ENCODE peak calls at places on chromosome 7, in ten cellular contexts. One of them, this sample, is unnamed.

GRCh38 chr7:106059556-106059955 is 52.6 kb downstream of the SYPL1 start:
- DNase-seq in putamen: no peak
- DNase-seq in fibroblast of the conjunctiva: no peak
- DNase-seq in endodermal cell: no peak
- DNase-seq in Caki2: no peak
- DNase-seq in aorta: no peak
- DNase-seq in heart left ventricle: no peak
- DNase-seq in iris pigment epithelial cell: peak; percentile 19
- DNase-seq in NCI-H146: no peak
- DNase-seq in left cardiac atrium: no peak
- DNase-seq in this sample: no peak

GRCh38 chr7:19377611-19378339 is 232.6 kb upstream of the FERD3L start:
- DNase-seq in aorta: no peak
- DNase-seq in left cardiac atrium: no peak
- DNase-seq in putamen: no peak
- DNase-seq in heart left ventricle: no peak
- DNase-seq in NCI-H146: peak; percentile 91
- DNase-seq in Caki2: no peak
- DNase-seq in iris pigment epithelial cell: peak; percentile 87
- DNase-seq in endodermal cell: no peak
- DNase-seq in fibroblast of the conjunctiva: no peak
- DNase-seq in this sample: peak; percentile 19

GRCh38 chr7:1639071-1639470 is 31.0 kb upstream of the ELFN1 start:
- DNase-seq in fibroblast of the conjunctiva: no peak
- DNase-seq in iris pigment epithelial cell: no peak
- DNase-seq in NCI-H146: no peak
- DNase-seq in heart left ventricle: no peak
- DNase-seq in aorta: no peak
- DNase-seq in left cardiac atrium: no peak
- DNase-seq in Caki2: no peak
- DNase-seq in endodermal cell: no peak
- DNase-seq in putamen: no peak
- DNase-seq in this sample: no peak

GRCh38 chr7:36372156-36372555 is 17.5 kb upstream of the ANLN start:
- DNase-seq in endodermal cell: no peak
- DNase-seq in aorta: no peak
- DNase-seq in heart left ventricle: no peak
- DNase-seq in left cardiac atrium: no peak
- DNase-seq in iris pigment epithelial cell: no peak
- DNase-seq in putamen: no peak
- DNase-seq in fibroblast of the conjunctiva: no peak
- DNase-seq in Caki2: no peak
- DNase-seq in NCI-H146: no peak
- DNase-seq in this sample: peak; percentile 12

GRCh38 chr7:149625339-149625946 is 127.8 kb upstream of the ZNF746 start:
- DNase-seq in Caki2: peak; percentile 31
- DNase-seq in endodermal cell: peak; percentile 86
- DNase-seq in NCI-H146: peak; percentile 40
- DNase-seq in heart left ventricle: peak; percentile 76
- DNase-seq in iris pigment epithelial cell: peak; percentile 72
- DNase-seq in fibroblast of the conjunctiva: peak; percentile 26
- DNase-seq in aorta: peak; percentile 71
- DNase-seq in putamen: peak; percentile 55
- DNase-seq in left cardiac atrium: peak; percentile 66
- DNase-seq in this sample: peak; percentile 61

GRCh38 chr7:47405921-47406765 is 175.8 kb downstream of the TNS3 start:
- DNase-seq in NCI-H146: no peak
- DNase-seq in Caki2: peak; percentile 57
- DNase-seq in putamen: peak; percentile 25
- DNase-seq in fibroblast of the conjunctiva: peak; percentile 10
- DNase-seq in left cardiac atrium: peak; percentile 63
- DNase-seq in iris pigment epithelial cell: peak; percentile 57
- DNase-seq in endodermal cell: peak; percentile 28
- DNase-seq in aorta: peak; percentile 80
- DNase-seq in heart left ventricle: peak; percentile 78
- DNase-seq in this sample: no peak

GRCh38 chr7:150363872-150364271 is 4.8 kb upstream of the REPIN1 start:
- DNase-seq in endodermal cell: no peak
- DNase-seq in putamen: no peak
- DNase-seq in left cardiac atrium: no peak
- DNase-seq in Caki2: no peak
- DNase-seq in iris pigment epithelial cell: no peak
- DNase-seq in aorta: no peak
- DNase-seq in fibroblast of the conjunctiva: no peak
- DNase-seq in NCI-H146: no peak
- DNase-seq in heart left ventricle: no peak
- DNase-seq in this sample: no peak

GRCh38 chr7:103348452-103348851 is 1.0 kb downstream of the PSMC2 start:
- DNase-seq in aorta: no peak
- DNase-seq in NCI-H146: no peak
- DNase-seq in Caki2: no peak
- DNase-seq in fibroblast of the conjunctiva: no peak
- DNase-seq in left cardiac atrium: no peak
- DNase-seq in iris pigment epithelial cell: no peak
- DNase-seq in putamen: no peak
- DNase-seq in heart left ventricle: no peak
- DNase-seq in endodermal cell: no peak
- DNase-seq in this sample: no peak

GRCh38 chr7:128895320-128895719 is 15.2 kb downstream of the KCP start:
- DNase-seq in left cardiac atrium: peak; percentile 3
- DNase-seq in fibroblast of the conjunctiva: no peak
- DNase-seq in Caki2: no peak
- DNase-seq in iris pigment epithelial cell: no peak
- DNase-seq in endodermal cell: no peak
- DNase-seq in NCI-H146: no peak
- DNase-seq in putamen: no peak
- DNase-seq in aorta: no peak
- DNase-seq in heart left ventricle: no peak
- DNase-seq in this sample: no peak